ENCODE peak calls at places on chromosomes 7 and 10, in four cellular contexts. One of them, this sample, is unnamed.

GRCh38 chr10:51092402-51092801 is 18.1 kb downstream of the PRKG1 start:
- DNase-seq in HCT116: no peak
- DNase-seq in heart right ventricle: peak
- DNase-seq in heart left ventricle: peak
- DNase-seq in this sample: no peak

GRCh38 chr7:44400033-44400511 is 74.7 kb upstream of the CAMK2B start:
- DNase-seq in HCT116: no peak
- DNase-seq in heart right ventricle: no peak
- DNase-seq in heart left ventricle: no peak
- DNase-seq in this sample: no peak

GRCh38 chr10:100041620-100042019 is 31.9 kb upstream of the DNMBP start:
- DNase-seq in heart right ventricle: no peak
- DNase-seq in HCT116: no peak
- DNase-seq in heart left ventricle: peak
- DNase-seq in this sample: no peak

GRCh38 chr7:17706734-17707133 is 233.6 kb downstream of the SNX13 start:
- DNase-seq in heart right ventricle: no peak
- DNase-seq in HCT116: peak
- DNase-seq in heart left ventricle: no peak
- DNase-seq in this sample: peak

GRCh38 chr10:62374862-62375710 is 917 bp downstream of the ZNF365 start:
- DNase-seq in heart right ventricle: no peak
- DNase-seq in HCT116: no peak
- DNase-seq in heart left ventricle: no peak
- DNase-seq in this sample: peak

GRCh38 chr10:128367807-128368206 is 241.6 kb upstream of the MKI67 start:
- DNase-seq in heart left ventricle: no peak
- DNase-seq in HCT116: no peak
- DNase-seq in heart right ventricle: no peak
- DNase-seq in this sample: no peak

GRCh38 chr10:122341141-122341810 is 33.2 kb upstream of the PLEKHA1 start:
- DNase-seq in heart left ventricle: peak
- DNase-seq in heart right ventricle: no peak
- DNase-seq in HCT116: no peak
- DNase-seq in this sample: no peak

GRCh38 chr7:157549612-157550299 is 213.0 kb downstream of the DNAJB6 start:
- DNase-seq in heart right ventricle: no peak
- DNase-seq in heart left ventricle: no peak
- DNase-seq in HCT116: no peak
- DNase-seq in this sample: no peak

GRCh38 chr10:53315709-53316108 is 543.1 kb upstream of the MBL2 start:
- DNase-seq in heart left ventricle: no peak
- DNase-seq in heart right ventricle: no peak
- DNase-seq in HCT116: no peak
- DNase-seq in this sample: no peak

GRCh38 chr7:1508277-1508758 is 4.1 kb upstream of the INTS1 start:
- DNase-seq in heart left ventricle: no peak
- DNase-seq in HCT116: no peak
- DNase-seq in heart right ventricle: no peak
- DNase-seq in this sample: no peak

GRCh38 chr7:130966246-130967009 is 232.4 kb upstream of the KLF14 start:
- DNase-seq in heart right ventricle: no peak
- DNase-seq in HCT116: no peak
- DNase-seq in heart left ventricle: no peak
- DNase-seq in this sample: no peak

GRCh38 chr7:81776972-81777371 is 7.1 kb upstream of the HGF start:
- DNase-seq in heart left ventricle: no peak
- DNase-seq in heart right ventricle: no peak
- DNase-seq in HCT116: peak
- DNase-seq in this sample: no peak

GRCh38 chr10:61628199-61628874 is 34.4 kb upstream of the CABCOCO1 start:
- DNase-seq in heart left ventricle: no peak
- DNase-seq in HCT116: no peak
- DNase-seq in heart right ventricle: no peak
- DNase-seq in this sample: no peak

GRCh38 chr7:47040795-47041194 is 541.1 kb downstream of the TNS3 start:
- DNase-seq in heart left ventricle: no peak
- DNase-seq in heart right ventricle: no peak
- DNase-seq in HCT116: no peak
- DNase-seq in this sample: no peak

GRCh38 chr7:18154707-18155106 is 127.1 kb upstream of the PRPS1L1 start:
- DNase-seq in HCT116: no peak
- DNase-seq in heart right ventricle: no peak
- DNase-seq in heart left ventricle: no peak
- DNase-seq in this sample: no peak

GRCh38 chr7:70307544-70308106 is 709.4 kb downstream of the AUTS2 start:
- DNase-seq in heart left ventricle: no peak
- DNase-seq in heart right ventricle: no peak
- DNase-seq in HCT116: no peak
- DNase-seq in this sample: no peak

GRCh38 chr10:69769395-69769989 is 32.2 kb upstream of the COL13A1 start:
- DNase-seq in heart right ventricle: peak
- DNase-seq in heart left ventricle: peak
- DNase-seq in HCT116: peak
- DNase-seq in this sample: peak

GRCh38 chr7:71548746-71549145 is 416.8 kb downstream of the GALNT17 start:
- DNase-seq in heart right ventricle: no peak
- DNase-seq in HCT116: no peak
- DNase-seq in heart left ventricle: no peak
- DNase-seq in this sample: no peak

GRCh38 chr10:110481948-110482347 is 15.8 kb upstream of the DUSP5 start:
- DNase-seq in HCT116: no peak
- DNase-seq in heart right ventricle: no peak
- DNase-seq in heart left ventricle: no peak
- DNase-seq in this sample: no peak

GRCh38 chr7:91459539-91459938 is 195.3 kb downstream of the FZD1 start:
- DNase-seq in heart left ventricle: no peak
- DNase-seq in HCT116: no peak
- DNase-seq in heart right ventricle: no peak
- DNase-seq in this sample: no peak

GRCh38 chr10:35367991-35368390 is 31.7 kb downstream of the CCNY start:
- DNase-seq in heart right ventricle: no peak
- DNase-seq in HCT116: no peak
- DNase-seq in heart left ventricle: no peak
- DNase-seq in this sample: no peak

GRCh38 chr10:132476146-132477065 is 61.2 kb upstream of the INPP5A start:
- DNase-seq in heart left ventricle: peak
- DNase-seq in HCT116: no peak
- DNase-seq in heart right ventricle: no peak
- DNase-seq in this sample: no peak

GRCh38 chr7:33958126-33958525 is 52.8 kb downstream of the BMPER start:
- DNase-seq in HCT116: no peak
- DNase-seq in heart left ventricle: no peak
- DNase-seq in heart right ventricle: no peak
- DNase-seq in this sample: no peak

GRCh38 chr10:35822316-35822715 is 180.2 kb upstream of the FZD8 start:
- DNase-seq in heart right ventricle: peak
- DNase-seq in heart left ventricle: peak
- DNase-seq in HCT116: no peak
- DNase-seq in this sample: no peak

GRCh38 chr7:128236924-128237586 is 4.0 kb upstream of the LEP start:
- DNase-seq in HCT116: no peak
- DNase-seq in heart left ventricle: no peak
- DNase-seq in heart right ventricle: no peak
- DNase-seq in this sample: peak

GRCh38 chr7:2619120-2619519 is 12.7 kb upstream of the TTYH3 start:
- DNase-seq in HCT116: no peak
- DNase-seq in heart right ventricle: no peak
- DNase-seq in heart left ventricle: no peak
- DNase-seq in this sample: no peak

GRCh38 chr10:59079386-59080226 is 96.8 kb upstream of the PHYHIPL start:
- DNase-seq in heart left ventricle: no peak
- DNase-seq in HCT116: peak
- DNase-seq in heart right ventricle: no peak
- DNase-seq in this sample: no peak

GRCh38 chr7:143410523-143411004 is 1.9 kb upstream of the EPHA1 start:
- DNase-seq in heart right ventricle: no peak
- DNase-seq in HCT116: no peak
- DNase-seq in heart left ventricle: peak
- DNase-seq in this sample: no peak

GRCh38 chr10:124592101-124592500 is 130.5 kb downstream of the LHPP start:
- DNase-seq in HCT116: no peak
- DNase-seq in heart right ventricle: peak
- DNase-seq in heart left ventricle: peak
- DNase-seq in this sample: no peak

GRCh38 chr7:8433477-8434289 is at the start of gene NXPH1:
- DNase-seq in heart right ventricle: no peak
- DNase-seq in HCT116: no peak
- DNase-seq in heart left ventricle: peak
- DNase-seq in this sample: peak

GRCh38 chr7:8434290-8435002 is 1.0 kb downstream of the NXPH1 start:
- DNase-seq in HCT116: no peak
- DNase-seq in heart left ventricle: no peak
- DNase-seq in heart right ventricle: no peak
- DNase-seq in this sample: no peak

GRCh38 chr7:8435597-8436243 is 2.3 kb downstream of the NXPH1 start:
- DNase-seq in heart right ventricle: no peak
- DNase-seq in heart left ventricle: no peak
- DNase-seq in HCT116: no peak
- DNase-seq in this sample: no peak

GRCh38 chr7:8435120-8435519 is 1.7 kb downstream of the NXPH1 start:
- DNase-seq in heart left ventricle: no peak
- DNase-seq in heart right ventricle: no peak
- DNase-seq in HCT116: no peak
- DNase-seq in this sample: no peak

DNA sequence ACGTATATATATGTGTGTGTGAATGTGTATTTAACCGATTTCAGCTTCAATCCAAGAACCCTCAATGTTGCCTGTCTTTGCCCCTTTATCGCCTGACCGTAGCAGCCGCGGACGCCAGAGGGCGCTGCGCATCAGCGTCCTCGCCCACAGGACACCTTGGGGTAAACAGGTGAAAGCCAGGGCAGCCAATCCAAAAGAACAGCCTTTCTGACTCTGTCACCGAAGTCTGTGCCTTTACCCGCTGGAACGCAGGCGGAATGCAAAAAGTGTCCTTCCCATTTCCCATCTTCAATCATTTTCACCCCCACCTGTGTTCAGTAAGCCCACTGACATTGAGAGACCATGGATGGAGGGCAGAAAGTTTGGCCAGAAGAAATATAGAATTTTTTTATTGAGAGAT is 3.6 kb downstream of the NXPH1 start:
- DNase-seq in heart left ventricle: no peak
- DNase-seq in heart right ventricle: no peak
- DNase-seq in HCT116: peak
- DNase-seq in this sample: peak
- TF ChIP-seq CTCF in heart left ventricle: peak
- TF ChIP-seq CTCF in heart right ventricle: peak
- TF ChIP-seq CTCF in HCT116: peak
- TF ChIP-seq CTCF in this sample: peak

GRCh38 chr7:116698930-116699722 is 27.1 kb downstream of the MET start:
- DNase-seq in heart right ventricle: no peak
- DNase-seq in HCT116: no peak
- DNase-seq in heart left ventricle: no peak
- DNase-seq in this sample: no peak

GRCh38 chr7:116697761-116698160 is 25.8 kb downstream of the MET start:
- DNase-seq in heart left ventricle: no peak
- DNase-seq in heart right ventricle: no peak
- DNase-seq in HCT116: no peak
- DNase-seq in this sample: no peak

GRCh38 chr7:116698396-116698795 is 26.4 kb downstream of the MET start:
- DNase-seq in heart left ventricle: no peak
- DNase-seq in HCT116: no peak
- DNase-seq in heart right ventricle: no peak
- DNase-seq in this sample: no peak

GRCh38 chr7:116697152-116697551 is 25.2 kb downstream of the MET start:
- DNase-seq in heart left ventricle: no peak
- DNase-seq in heart right ventricle: no peak
- DNase-seq in HCT116: no peak
- DNase-seq in this sample: no peak

DNA sequence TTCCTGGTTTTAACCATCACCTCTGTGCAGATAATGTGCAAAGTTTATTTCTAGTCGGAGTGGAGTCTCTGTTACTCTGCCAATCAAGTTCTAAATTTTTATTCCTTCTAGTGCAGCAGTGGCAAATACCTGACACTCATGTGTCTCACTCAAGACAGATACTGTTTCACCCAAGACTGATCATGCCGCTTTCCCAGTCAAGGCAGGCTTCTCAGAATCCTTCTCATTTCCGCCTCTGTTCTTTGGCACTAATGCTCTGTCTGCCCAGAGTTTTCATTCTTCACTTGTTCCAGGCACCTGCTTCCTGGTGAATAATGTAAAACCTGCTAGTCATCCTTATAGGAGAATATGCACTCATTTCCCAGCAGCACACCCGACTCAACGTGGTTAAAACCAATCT is 24.7 kb downstream of the MET start:
- DNase-seq in heart right ventricle: no peak
- DNase-seq in heart left ventricle: no peak
- DNase-seq in HCT116: no peak
- DNase-seq in this sample: no peak
- TF ChIP-seq CTCF in heart right ventricle: no peak
- TF ChIP-seq CTCF in heart left ventricle: no peak
- TF ChIP-seq CTCF in HCT116: no peak
- TF ChIP-seq CTCF in this sample: no peak

GRCh38 chr10:119198438-119198837 is 8.9 kb upstream of the GRK5 start:
- DNase-seq in HCT116: no peak
- DNase-seq in heart right ventricle: no peak
- DNase-seq in heart left ventricle: no peak
- DNase-seq in this sample: peak
- TF ChIP-seq CTCF in HCT116: peak
- TF ChIP-seq CTCF in heart right ventricle: no peak
- TF ChIP-seq CTCF in heart left ventricle: peak
- TF ChIP-seq CTCF in this sample: no peak

DNA sequence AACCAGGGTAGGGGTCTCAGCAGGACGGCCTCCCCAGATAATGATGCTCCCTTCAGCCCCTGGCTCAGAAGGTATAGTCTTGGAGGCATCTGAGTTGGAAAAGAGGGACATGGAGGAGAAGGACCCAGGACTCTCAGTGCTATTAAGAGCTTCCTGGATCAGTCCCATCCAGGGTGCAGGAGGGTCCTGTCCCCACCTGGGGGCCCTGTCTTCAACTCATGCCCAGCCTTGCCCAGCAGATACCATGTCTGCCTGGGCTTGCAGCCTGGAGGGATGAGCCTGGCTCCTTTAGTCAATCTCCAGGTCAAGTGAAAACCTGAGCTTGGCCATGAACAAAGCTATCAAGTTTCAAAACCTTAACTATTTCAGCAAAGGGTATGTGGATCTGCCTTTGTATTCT is 67.6 kb downstream of the PRTFDC1 start:
- DNase-seq in heart right ventricle: no peak
- DNase-seq in HCT116: no peak
- DNase-seq in heart left ventricle: no peak
- DNase-seq in this sample: no peak
- TF ChIP-seq CTCF in heart right ventricle: no peak
- TF ChIP-seq CTCF in HCT116: no peak
- TF ChIP-seq CTCF in heart left ventricle: no peak
- TF ChIP-seq CTCF in this sample: no peak

GRCh38 chr7:75033064-75033463 is 40.5 kb downstream of the RCC1L start:
- DNase-seq in HCT116: no peak
- DNase-seq in heart left ventricle: no peak
- DNase-seq in heart right ventricle: no peak
- DNase-seq in this sample: no peak

GRCh38 chr7:75033826-75034225 is 39.8 kb downstream of the RCC1L start:
- DNase-seq in heart right ventricle: no peak
- DNase-seq in HCT116: no peak
- DNase-seq in heart left ventricle: no peak
- DNase-seq in this sample: no peak

GRCh38 chr7:75024922-75025321 is 48.7 kb downstream of the RCC1L start:
- DNase-seq in heart right ventricle: no peak
- DNase-seq in heart left ventricle: no peak
- DNase-seq in HCT116: no peak
- DNase-seq in this sample: no peak

GRCh38 chr7:75028299-75028698 is 45.3 kb downstream of the RCC1L start:
- DNase-seq in heart right ventricle: no peak
- DNase-seq in heart left ventricle: no peak
- DNase-seq in HCT116: no peak
- DNase-seq in this sample: no peak
- TF ChIP-seq CTCF in heart right ventricle: no peak
- TF ChIP-seq CTCF in heart left ventricle: no peak
- TF ChIP-seq CTCF in HCT116: no peak
- TF ChIP-seq CTCF in this sample: no peak

This sample was measured in Calu3.